ENCODE peak calls at places on chromosome 1, in four cellular contexts. C is IMR-90, K is neuronal stem cell, F is H9. O is an unnamed sample.

GRCh38 chr1:15246960-15247614 is at the start of gene FHAD1:
- DNase-seq in K (peak; percentile 77), C (peak; percentile 17), F (peak; percentile 78), O (peak; percentile 74)

GRCh38 chr1:153345187-153346066 is 3.2 kb downstream of the PGLYRP4 start:
- DNase-seq in C (no peak), K (no peak), F (no peak), O (no peak)

GRCh38 chr1:238642231-238642630 is 744.1 kb upstream of the CHRM3 start:
- DNase-seq in F (no peak), C (peak; percentile 75), K (no peak), O (peak; percentile 15)

GRCh38 chr1:212920246-212920645 is 30.1 kb upstream of the VASH2 start:
- DNase-seq in C (no peak), K (no peak), F (no peak), O (no peak)

GRCh38 chr1:216076751-216077150 is 346.5 kb downstream of the USH2A start:
- DNase-seq in K (no peak), F (no peak), C (no peak), O (no peak)

GRCh38 chr1:160436975-160437374 is 36.6 kb downstream of the VANGL2 start:
- DNase-seq in F (no peak), K (no peak), C (no peak), O (no peak)

GRCh38 chr1:77060000-77060399 is 159.2 kb downstream of the PIGK start:
- DNase-seq in K (peak; percentile 11), C (no peak), F (peak; percentile 80), O (peak; percentile 69)

GRCh38 chr1:246608616-246609376 is 42.5 kb downstream of the CNST start:
- DNase-seq in F (peak; percentile 31), K (no peak), C (peak; percentile 97), O (peak; percentile 89)

GRCh38 chr1:181044449-181044966 is 10.7 kb downstream of the MR1 start:
- DNase-seq in K (no peak), F (no peak), C (peak; percentile 26), O (peak; percentile 17)

GRCh38 chr1:17930635-17931034 is 175.5 kb downstream of the ACTL8 start:
- DNase-seq in K (no peak), C (no peak), F (no peak), O (no peak)

DNA sequence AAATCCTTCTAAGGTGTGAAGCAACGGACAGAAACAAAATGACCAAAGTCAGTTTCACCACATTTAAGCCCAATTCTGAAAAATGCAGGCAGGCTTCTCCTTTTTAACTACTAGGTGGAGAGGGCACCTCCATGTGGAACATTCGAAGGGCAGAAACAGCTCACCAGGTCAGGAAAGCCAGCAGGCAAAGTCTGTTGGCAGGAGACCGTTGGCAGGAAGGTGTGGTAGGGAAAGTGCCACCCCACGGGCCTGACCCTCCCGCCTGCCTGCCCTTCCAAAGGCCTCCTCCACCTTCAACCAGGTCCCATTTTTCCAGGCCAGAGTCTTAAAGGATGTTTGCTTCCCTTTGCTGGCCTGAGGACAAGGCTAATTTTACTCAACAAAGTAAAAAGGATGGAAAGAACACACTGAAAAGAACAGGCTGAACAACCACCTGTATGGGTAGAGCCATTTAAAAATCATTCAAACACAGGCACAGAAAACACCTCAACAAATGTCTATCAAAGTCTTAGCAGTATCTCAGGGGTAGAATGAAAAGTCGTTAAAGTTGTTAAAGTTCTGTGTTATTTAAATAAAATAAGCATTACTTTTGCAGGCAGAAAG is 26.4 kb downstream of the CAPZB start:
- DNase-seq in K (no peak), C (no peak), F (no peak), O (no peak)
- H3K23ac ChIP-seq in K (no peak overlapping the region), C (no peak overlapping the region), F (no peak overlapping the region), O (no peak overlapping the region)

GRCh38 chr1:110860174-110860573 is 12.8 kb upstream of the CD53 start:
- DNase-seq in F (no peak), K (no peak), C (no peak), O (no peak)

GRCh38 chr1:110864260-110864659 is 8.7 kb upstream of the CD53 start:
- DNase-seq in F (no peak), C (no peak), K (no peak), O (no peak)

GRCh38 chr1:110856410-110856809 is 16.5 kb upstream of the CD53 start:
- DNase-seq in C (no peak), K (no peak), F (no peak), O (no peak)

GRCh38 chr1:110857964-110858948 is 14.7 kb upstream of the CD53 start:
- DNase-seq in K (no peak), C (no peak), F (no peak), O (no peak)

DNA sequence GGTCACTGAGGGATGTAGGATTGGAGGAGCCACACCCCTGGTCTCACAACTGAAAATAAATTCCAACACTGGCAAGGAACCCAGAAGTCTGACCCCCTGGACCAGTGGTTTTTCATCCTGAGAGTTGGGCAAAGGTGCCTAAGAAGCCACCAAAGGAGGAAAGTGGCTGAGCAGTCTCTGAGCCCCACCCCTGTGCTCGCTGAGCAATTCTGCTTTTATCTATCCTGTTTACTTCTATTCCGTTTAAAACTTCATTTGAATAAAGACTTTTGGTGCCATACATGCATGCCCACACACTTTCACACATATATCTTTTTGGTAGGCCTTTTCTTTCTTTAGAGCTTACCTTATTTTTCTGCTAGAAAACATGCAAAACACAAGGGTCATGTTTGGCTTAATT is 13.9 kb upstream of the CD53 start:
- DNase-seq in F (no peak), K (no peak), C (no peak), O (no peak)
- H3K23ac ChIP-seq in F (no peak overlapping the region), K (no peak overlapping the region), C (no peak overlapping the region), O (no peak overlapping the region)

GRCh38 chr1:94579876-94580294 is 38.3 kb upstream of the F3 start:
- DNase-seq in K (no peak), C (peak; percentile 98), F (peak; percentile 69), O (peak; percentile 97)
- H3K23ac ChIP-seq in K (no peak overlapping the region), C (peak overlapping the region; percentile 91), F (no peak overlapping the region), O (no peak overlapping the region)

GRCh38 chr1:54327386-54328116 is 78.6 kb downstream of the SSBP3 start:
- DNase-seq in F (no peak), C (peak; percentile 63), K (no peak), O (no peak)
- H3K23ac ChIP-seq in F (no peak overlapping the region), C (peak overlapping the region; percentile 73), K (no peak overlapping the region), O (no peak overlapping the region)

DNA sequence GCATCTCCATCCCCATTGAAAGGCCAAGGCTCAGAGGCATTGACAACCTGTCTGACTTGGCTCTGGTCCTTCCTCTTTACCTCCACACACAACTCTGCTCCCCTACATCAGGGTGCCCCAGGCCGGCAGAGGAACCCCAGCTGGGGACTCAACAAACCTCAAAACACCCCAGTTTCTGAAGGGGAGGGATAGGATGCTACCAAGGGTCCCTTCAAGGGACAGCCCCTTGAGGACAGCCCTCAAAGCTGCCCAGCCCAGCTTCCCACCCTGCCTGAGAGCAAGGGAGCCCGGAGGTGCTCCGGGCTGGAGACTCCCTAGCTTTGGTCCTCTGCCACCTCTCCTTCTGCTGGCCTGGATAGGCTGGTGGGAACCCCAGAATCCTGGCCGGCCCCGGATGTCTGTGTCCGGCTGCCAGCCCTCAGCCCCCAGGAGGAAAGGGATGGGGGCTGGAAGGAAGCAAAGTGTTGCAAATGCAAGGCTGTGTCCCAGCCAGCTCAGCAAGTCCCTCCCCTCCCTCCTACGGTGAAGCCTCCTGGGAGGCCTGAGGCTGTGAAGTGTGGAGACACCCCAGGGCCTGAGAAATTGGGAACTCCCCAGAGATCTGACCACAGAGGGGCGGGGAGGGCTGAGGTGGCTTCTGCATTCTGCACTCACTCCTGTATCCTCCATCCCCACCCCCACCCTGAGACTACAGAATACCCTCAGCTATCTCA is 1.1 kb upstream of the MARCKSL1 start:
- DNase-seq in C (peak; percentile 47), F (no peak), K (no peak), O (no peak)
- H3K23ac ChIP-seq in C (no peak overlapping the region), F (no peak overlapping the region), K (no peak overlapping the region), O (no peak overlapping the region)

GRCh38 chr1:53629101-53629691 is 109.8 kb downstream of the GLIS1 start:
- DNase-seq in F (peak; percentile 14), K (no peak), C (no peak), O (no peak)

GRCh38 chr1:53627666-53628065 is 111.3 kb downstream of the GLIS1 start:
- DNase-seq in K (no peak), F (no peak), C (no peak), O (no peak)

GRCh38 chr1:53626576-53626975 is 112.4 kb downstream of the GLIS1 start:
- DNase-seq in C (no peak), F (peak; percentile 14), K (no peak), O (no peak)

GRCh38 chr1:53627031-53627430 is 111.9 kb downstream of the GLIS1 start:
- DNase-seq in C (no peak), K (no peak), F (peak; percentile 20), O (no peak)

DNA sequence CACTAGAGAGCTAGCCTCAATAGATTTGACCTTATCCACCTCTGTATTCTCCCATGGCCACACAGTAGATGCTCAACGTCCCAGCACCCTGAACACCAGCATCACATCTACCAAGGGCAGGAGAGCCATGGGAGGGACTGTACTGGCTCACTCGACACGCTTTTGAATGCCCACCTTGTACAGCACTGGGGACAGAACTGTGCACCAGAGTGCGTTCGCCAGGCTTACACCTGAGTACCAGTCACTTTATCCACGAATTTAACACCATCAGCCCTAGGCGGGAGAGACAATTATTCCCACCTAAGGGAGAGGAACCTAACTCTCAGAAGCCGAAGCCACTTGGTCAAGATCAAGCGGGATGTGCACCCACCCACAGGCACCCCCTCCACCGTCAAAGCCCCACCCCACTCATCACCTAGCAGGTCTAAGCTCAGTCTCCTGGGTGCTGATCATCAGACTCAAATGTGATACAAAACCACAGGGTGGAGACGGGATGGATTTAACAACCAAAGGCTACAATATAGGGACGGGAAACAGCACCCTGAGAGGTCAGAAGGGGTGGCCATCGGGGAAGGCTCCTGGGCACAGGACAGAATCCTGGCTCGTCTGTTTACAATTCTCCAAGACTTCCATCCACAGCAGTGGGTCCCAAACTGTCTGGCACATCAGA is 110.5 kb downstream of the GLIS1 start:
- DNase-seq in C (no peak), K (no peak), F (peak; percentile 13), O (no peak)
- H3K23ac ChIP-seq in C (no peak overlapping the region), K (no peak overlapping the region), F (no peak overlapping the region), O (no peak overlapping the region)

GRCh38 chr1:53638641-53639035 is 100.3 kb downstream of the GLIS1 start:
- DNase-seq in F (peak; percentile 19), K (no peak), C (no peak), O (no peak)
- H3K23ac ChIP-seq in F (no peak overlapping the region), K (no peak overlapping the region), C (no peak overlapping the region), O (no peak overlapping the region)

O was measured in trophoblast cell.